ENCODE peak calls at places on chromosomes 12 and 14, in five cellular contexts. J, C, Y, O and G are unnamed samples.

GRCh38 chr12:26052652-26053051 is 72.2 kb downstream of the BHLHE41 start:
- DNase-seq in J (no peak), C (no peak), Y (no peak), O (no peak), G (no peak)

GRCh38 chr12:114817491-114818440 is 133.8 kb upstream of the TBX3 start:
- DNase-seq in J (no peak), C (no peak), Y (no peak), O (no peak), G (no peak)

GRCh38 chr12:121793836-121794531 is 496 bp upstream of the RHOF start:
- DNase-seq in J (peak), C (peak), Y (peak), O (peak), G (peak)

GRCh38 chr12:29610473-29611174 is 113.1 kb upstream of the OVCH1 start:
- DNase-seq in J (no peak), C (no peak), Y (no peak), O (no peak), G (no peak)

GRCh38 chr12:29200586-29200985 is 51.5 kb downstream of the FAR2 start:
- DNase-seq in J (no peak), C (no peak), Y (no peak), O (no peak), G (no peak)

GRCh38 chr14:101711041-101711861 is 50.3 kb upstream of the PPP2R5C start:
- DNase-seq in J (no peak), C (no peak), Y (no peak), O (no peak), G (no peak)

GRCh38 chr12:22377731-22378496 is 43.4 kb upstream of the ST8SIA1 start:
- DNase-seq in J (no peak), C (no peak), Y (no peak), O (no peak), G (peak)

GRCh38 chr12:121452356-121453021 is 52.6 kb downstream of the RNF34 start:
- DNase-seq in J (no peak), C (no peak), Y (peak), O (no peak), G (no peak)

GRCh38 chr14:45743884-45744283 is 490.9 kb upstream of the MIS18BP1 start:
- DNase-seq in J (no peak), C (no peak), Y (no peak), O (no peak), G (peak)

GRCh38 chr14:56581041-56581727 is 1.6 kb downstream of the TMEM260 start:
- DNase-seq in J (no peak), C (no peak), Y (no peak), O (no peak), G (no peak)

GRCh38 chr14:59280961-59281360 is 92.5 kb downstream of the DAAM1 start:
- DNase-seq in J (no peak), C (no peak), Y (no peak), O (no peak), G (no peak)

GRCh38 chr12:124347805-124348658 is 53.1 kb downstream of the RFLNA start:
- DNase-seq in J (no peak), C (peak), Y (peak), O (no peak), G (no peak)

GRCh38 chr14:40252817-40253447 is 820.7 kb upstream of the FBXO33 start:
- DNase-seq in J (no peak), C (no peak), Y (no peak), O (no peak), G (no peak)

GRCh38 chr12:75894965-75895754 is 136.4 kb downstream of the PHLDA1 start:
- DNase-seq in J (no peak), C (no peak), Y (no peak), O (no peak), G (no peak)

GRCh38 chr14:63777024-63777423 is 49.2 kb upstream of the SGPP1 start:
- DNase-seq in J (no peak), C (no peak), Y (peak), O (peak), G (no peak)

GRCh38 chr14:60758875-60759274 is 24.3 kb downstream of the MNAT1 start:
- DNase-seq in J (no peak), C (no peak), Y (no peak), O (no peak), G (peak)

GRCh38 chr12:48980389-48980952 is 2.3 kb downstream of the WNT1 start:
- DNase-seq in J (no peak), C (no peak), Y (no peak), O (no peak), G (no peak)

GRCh38 chr12:71476513-71476912 is 36.9 kb downstream of the LGR5 start:
- DNase-seq in J (no peak), C (no peak), Y (peak), O (peak), G (peak)

GRCh38 chr14:71143391-71144290 is 236.4 kb downstream of the PCNX1 start:
- DNase-seq in J (peak), C (no peak), Y (peak), O (peak), G (no peak)

GRCh38 chr12:64621257-64621942 is 11.1 kb downstream of the RASSF3 start:
- DNase-seq in J (no peak), C (no peak), Y (peak), O (peak), G (no peak)